ENCODE peak calls at places on chromosomes 1 and 21, in four cellular contexts. One of them, this sample, is unnamed.

GRCh38 chr1:119298687-119299086 is 69.9 kb upstream of the HAO2 start:
- DNase-seq in fibroblast of the aortic adventitia: peak
- DNase-seq in transverse colon: no peak
- DNase-seq in Peyer's patch: no peak
- DNase-seq in this sample: no peak

GRCh38 chr21:45386336-45386727 is 18.6 kb upstream of the COL18A1 start:
- DNase-seq in fibroblast of the aortic adventitia: no peak
- DNase-seq in transverse colon: no peak
- DNase-seq in Peyer's patch: peak
- DNase-seq in this sample: no peak

GRCh38 chr1:6281511-6282402 is 20.9 kb upstream of the GPR153 start:
- DNase-seq in fibroblast of the aortic adventitia: no peak
- DNase-seq in transverse colon: peak
- DNase-seq in Peyer's patch: peak
- DNase-seq in this sample: no peak

GRCh38 chr1:61343623-61344257 is 261.4 kb downstream of the NFIA start:
- DNase-seq in fibroblast of the aortic adventitia: no peak
- DNase-seq in transverse colon: no peak
- DNase-seq in Peyer's patch: no peak
- DNase-seq in this sample: no peak

GRCh38 chr1:103170608-103171007 is 62.3 kb upstream of the COL11A1 start:
- DNase-seq in fibroblast of the aortic adventitia: no peak
- DNase-seq in transverse colon: no peak
- DNase-seq in Peyer's patch: no peak
- DNase-seq in this sample: no peak

GRCh38 chr1:39359028-39359570 is 132.3 kb upstream of the BMP8A start:
- DNase-seq in fibroblast of the aortic adventitia: peak
- DNase-seq in transverse colon: no peak
- DNase-seq in Peyer's patch: no peak
- DNase-seq in this sample: no peak

GRCh38 chr1:59295603-59296002 is 1.3 kb upstream of the FGGY start:
- DNase-seq in fibroblast of the aortic adventitia: no peak
- DNase-seq in transverse colon: no peak
- DNase-seq in Peyer's patch: no peak
- DNase-seq in this sample: no peak

GRCh38 chr1:172486805-172487454 is 43.1 kb upstream of the PIGC start:
- DNase-seq in fibroblast of the aortic adventitia: no peak
- DNase-seq in transverse colon: no peak
- DNase-seq in Peyer's patch: no peak
- DNase-seq in this sample: no peak

GRCh38 chr1:158227904-158228623 is 26.2 kb upstream of the CD1A start:
- DNase-seq in fibroblast of the aortic adventitia: no peak
- DNase-seq in transverse colon: no peak
- DNase-seq in Peyer's patch: no peak
- DNase-seq in this sample: no peak

GRCh38 chr1:94928293-94928939 is 1.5 kb upstream of the CNN3 start:
- DNase-seq in fibroblast of the aortic adventitia: no peak
- DNase-seq in transverse colon: no peak
- DNase-seq in Peyer's patch: no peak
- DNase-seq in this sample: no peak

GRCh38 chr1:229620876-229621275 is 5.0 kb downstream of the TAF5L start:
- DNase-seq in fibroblast of the aortic adventitia: peak
- DNase-seq in transverse colon: no peak
- DNase-seq in Peyer's patch: no peak
- DNase-seq in this sample: no peak

GRCh38 chr1:91513160-91513559 is 12.5 kb downstream of the CDC7 start:
- DNase-seq in fibroblast of the aortic adventitia: peak
- DNase-seq in transverse colon: no peak
- DNase-seq in Peyer's patch: no peak
- DNase-seq in this sample: no peak

GRCh38 chr21:39580744-39581143 is 32.0 kb upstream of the B3GALT5 start:
- DNase-seq in fibroblast of the aortic adventitia: no peak
- DNase-seq in transverse colon: no peak
- DNase-seq in Peyer's patch: no peak
- DNase-seq in this sample: no peak

GRCh38 chr1:11374079-11374747 is 101.2 kb downstream of the UBIAD1 start:
- DNase-seq in fibroblast of the aortic adventitia: no peak
- DNase-seq in transverse colon: no peak
- DNase-seq in Peyer's patch: no peak
- DNase-seq in this sample: no peak

GRCh38 chr1:94852758-94853157 is 32.6 kb downstream of the SLC44A3 start:
- DNase-seq in fibroblast of the aortic adventitia: peak
- DNase-seq in transverse colon: no peak
- DNase-seq in Peyer's patch: no peak
- DNase-seq in this sample: no peak

GRCh38 chr1:40706626-40707025 is 15.1 kb downstream of the NFYC start:
- DNase-seq in fibroblast of the aortic adventitia: no peak
- DNase-seq in transverse colon: no peak
- DNase-seq in Peyer's patch: no peak
- DNase-seq in this sample: no peak

GRCh38 chr1:6052543-6053205 is 7.0 kb downstream of the KCNAB2 start:
- DNase-seq in fibroblast of the aortic adventitia: peak
- DNase-seq in transverse colon: peak
- DNase-seq in Peyer's patch: no peak
- DNase-seq in this sample: peak

GRCh38 chr1:230086152-230086551 is 19.1 kb downstream of the GALNT2 start:
- DNase-seq in fibroblast of the aortic adventitia: no peak
- DNase-seq in transverse colon: no peak
- DNase-seq in Peyer's patch: no peak
- DNase-seq in this sample: no peak

GRCh38 chr1:244962140-244962539 is 97.8 kb upstream of the HNRNPU start:
- DNase-seq in fibroblast of the aortic adventitia: peak
- DNase-seq in transverse colon: no peak
- DNase-seq in Peyer's patch: no peak
- DNase-seq in this sample: no peak

GRCh38 chr1:153058826-153059784 is 1.8 kb upstream of the SPRR2A start:
- DNase-seq in fibroblast of the aortic adventitia: no peak
- DNase-seq in transverse colon: no peak
- DNase-seq in Peyer's patch: no peak
- DNase-seq in this sample: no peak

GRCh38 chr1:175978926-175979325 is 228.2 kb downstream of the COP1 start:
- DNase-seq in fibroblast of the aortic adventitia: no peak
- DNase-seq in transverse colon: no peak
- DNase-seq in Peyer's patch: no peak
- DNase-seq in this sample: no peak

GRCh38 chr1:59609245-59609644 is 205.5 kb upstream of the HOOK1 start:
- DNase-seq in fibroblast of the aortic adventitia: no peak
- DNase-seq in transverse colon: no peak
- DNase-seq in Peyer's patch: no peak
- DNase-seq in this sample: no peak

GRCh38 chr1:90614872-90615271 is 102.2 kb downstream of the BARHL2 start:
- DNase-seq in fibroblast of the aortic adventitia: no peak
- DNase-seq in transverse colon: no peak
- DNase-seq in Peyer's patch: no peak
- DNase-seq in this sample: no peak

GRCh38 chr1:234564035-234565029 is 45.6 kb downstream of the IRF2BP2 start:
- DNase-seq in fibroblast of the aortic adventitia: peak
- DNase-seq in transverse colon: no peak
- DNase-seq in Peyer's patch: no peak
- DNase-seq in this sample: no peak

GRCh38 chr1:181112071-181112929 is 23.8 kb downstream of the IER5 start:
- DNase-seq in fibroblast of the aortic adventitia: peak
- DNase-seq in transverse colon: peak
- DNase-seq in Peyer's patch: peak
- DNase-seq in this sample: no peak

GRCh38 chr1:52127181-52128175 is 14.4 kb upstream of the ZFYVE9 start:
- DNase-seq in fibroblast of the aortic adventitia: peak
- DNase-seq in transverse colon: peak
- DNase-seq in Peyer's patch: no peak
- DNase-seq in this sample: peak

GRCh38 chr1:54808443-54809207 is 7.5 kb upstream of the TTC22 start:
- DNase-seq in fibroblast of the aortic adventitia: no peak
- DNase-seq in transverse colon: peak
- DNase-seq in Peyer's patch: peak
- DNase-seq in this sample: no peak
- TF ChIP-seq CTCF in fibroblast of the aortic adventitia: peak
- TF ChIP-seq CTCF in transverse colon: peak
- TF ChIP-seq CTCF in Peyer's patch: no peak
- TF ChIP-seq CTCF in this sample: peak

DNA sequence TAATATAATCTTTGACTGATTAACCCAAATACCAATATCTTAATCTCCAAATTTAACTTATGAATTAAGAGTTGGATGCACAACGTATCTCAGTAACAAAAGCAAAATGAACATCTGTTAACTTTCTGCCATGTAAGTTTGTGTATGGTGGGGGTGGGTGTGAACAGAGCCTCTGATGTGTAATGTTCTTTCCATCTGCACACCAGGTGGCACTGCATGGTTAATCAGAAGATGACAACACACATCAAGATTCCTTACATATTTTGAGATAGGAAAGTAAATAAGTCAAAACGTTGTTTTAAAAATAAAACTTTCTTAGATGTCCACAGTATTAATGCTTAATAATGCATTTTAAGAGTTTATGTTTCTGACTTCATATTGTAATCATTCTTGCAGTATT is 251.9 kb downstream of the DPYD start:
- DNase-seq in fibroblast of the aortic adventitia: peak
- DNase-seq in transverse colon: no peak
- DNase-seq in Peyer's patch: no peak
- DNase-seq in this sample: no peak
- TF ChIP-seq CTCF in fibroblast of the aortic adventitia: peak
- TF ChIP-seq CTCF in transverse colon: no peak
- TF ChIP-seq CTCF in Peyer's patch: no peak
- TF ChIP-seq CTCF in this sample: no peak

GRCh38 chr21:35945089-35945671 is 115.1 kb downstream of the SETD4 start:
- DNase-seq in fibroblast of the aortic adventitia: no peak
- DNase-seq in transverse colon: no peak
- DNase-seq in Peyer's patch: no peak
- DNase-seq in this sample: no peak

GRCh38 chr21:35942211-35943144 is 117.8 kb downstream of the SETD4 start:
- DNase-seq in fibroblast of the aortic adventitia: no peak
- DNase-seq in transverse colon: no peak
- DNase-seq in Peyer's patch: no peak
- DNase-seq in this sample: no peak

GRCh38 chr21:35943752-35944151 is 116.6 kb downstream of the SETD4 start:
- DNase-seq in fibroblast of the aortic adventitia: no peak
- DNase-seq in transverse colon: no peak
- DNase-seq in Peyer's patch: no peak
- DNase-seq in this sample: no peak

GRCh38 chr21:35940074-35940927 is 120.0 kb downstream of the SETD4 start:
- DNase-seq in fibroblast of the aortic adventitia: peak
- DNase-seq in transverse colon: peak
- DNase-seq in Peyer's patch: no peak
- DNase-seq in this sample: peak
- TF ChIP-seq CTCF in fibroblast of the aortic adventitia: peak
- TF ChIP-seq CTCF in transverse colon: peak
- TF ChIP-seq CTCF in Peyer's patch: no peak
- TF ChIP-seq CTCF in this sample: peak

GRCh38 chr1:208235356-208235982 is 8.7 kb downstream of the PLXNA2 start:
- DNase-seq in fibroblast of the aortic adventitia: no peak
- DNase-seq in transverse colon: no peak
- DNase-seq in Peyer's patch: no peak
- DNase-seq in this sample: no peak

GRCh38 chr1:208238710-208239517 is 5.3 kb downstream of the PLXNA2 start:
- DNase-seq in fibroblast of the aortic adventitia: peak
- DNase-seq in transverse colon: no peak
- DNase-seq in Peyer's patch: no peak
- DNase-seq in this sample: no peak

GRCh38 chr1:208235983-208236761 is 8.0 kb downstream of the PLXNA2 start:
- DNase-seq in fibroblast of the aortic adventitia: peak
- DNase-seq in transverse colon: peak
- DNase-seq in Peyer's patch: peak
- DNase-seq in this sample: no peak

GRCh38 chr1:208239518-208240381 is 4.4 kb downstream of the PLXNA2 start:
- DNase-seq in fibroblast of the aortic adventitia: no peak
- DNase-seq in transverse colon: peak
- DNase-seq in Peyer's patch: peak
- DNase-seq in this sample: no peak

DNA sequence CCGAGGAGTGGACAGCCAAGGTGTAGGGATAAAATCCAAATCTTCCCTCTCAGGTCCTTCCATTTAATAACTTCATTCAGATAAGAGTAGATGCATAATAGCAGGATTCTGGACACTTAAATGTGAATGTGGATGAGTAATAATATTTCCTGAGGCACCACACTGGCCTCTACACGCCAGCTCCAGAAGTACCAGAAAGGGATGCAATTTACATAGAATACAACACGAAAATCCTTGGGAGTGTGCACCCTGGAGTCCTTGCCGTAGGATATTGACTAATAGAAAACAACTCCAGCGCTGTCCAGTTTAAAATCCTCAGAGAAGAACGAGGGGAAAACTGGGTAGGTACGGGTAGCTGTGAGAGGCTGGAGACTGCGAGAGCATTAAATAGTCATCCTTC is 6.9 kb downstream of the PLXNA2 start:
- DNase-seq in fibroblast of the aortic adventitia: no peak
- DNase-seq in transverse colon: no peak
- DNase-seq in Peyer's patch: no peak
- DNase-seq in this sample: no peak
- TF ChIP-seq CTCF in fibroblast of the aortic adventitia: peak
- TF ChIP-seq CTCF in transverse colon: no peak
- TF ChIP-seq CTCF in Peyer's patch: no peak
- TF ChIP-seq CTCF in this sample: no peak

GRCh38 chr1:163361123-163361934 is 39.6 kb downstream of the NUF2 start:
- DNase-seq in fibroblast of the aortic adventitia: peak
- DNase-seq in transverse colon: no peak
- DNase-seq in Peyer's patch: no peak
- DNase-seq in this sample: no peak
- TF ChIP-seq CTCF in fibroblast of the aortic adventitia: peak
- TF ChIP-seq CTCF in transverse colon: peak
- TF ChIP-seq CTCF in Peyer's patch: no peak
- TF ChIP-seq CTCF in this sample: peak

This sample was measured in neural crest cell.